ENCODE peak calls at places on chromosomes 4 and X, in six cellular contexts. F, T, O, Z, P and C are unnamed samples.

GRCh38 chr4:110357521-110357920 is 118.4 kb upstream of the ENPEP start:
- DNase-seq in F (no peak), T (no peak), O (no peak), Z (no peak), P (no peak), C (no peak)

GRCh38 chr4:155608231-155608885 is 58.3 kb upstream of the GUCY1A1 start:
- DNase-seq in F (no peak), T (no peak), O (peak), Z (no peak), P (no peak), C (no peak)

GRCh38 chrX:21932277-21932996 is 8.1 kb upstream of the SMS start:
- DNase-seq in F (no peak), T (no peak), O (peak), Z (no peak), P (no peak), C (no peak)

GRCh38 chr4:54395013-54395527 is 166.0 kb downstream of the PDGFRA start:
- DNase-seq in F (no peak), T (no peak), O (no peak), Z (no peak), P (no peak), C (no peak)

GRCh38 chr4:139146926-139147547 is 30.0 kb downstream of the ELF2 start:
- DNase-seq in F (no peak), T (no peak), O (peak), Z (no peak), P (no peak), C (no peak)

GRCh38 chrX:68978211-68978780 is 149.5 kb downstream of the EFNB1 start:
- DNase-seq in F (no peak), T (no peak), O (peak), Z (no peak), P (peak), C (no peak)

GRCh38 chrX:52923781-52924241 is 26.7 kb downstream of the FAM156B start:
- DNase-seq in F (no peak), T (no peak), O (peak), Z (peak), P (no peak), C (no peak)

GRCh38 chr4:81963005-81963404 is 410.8 kb downstream of the HNRNPD start:
- DNase-seq in F (no peak), T (no peak), O (no peak), Z (no peak), P (no peak), C (no peak)

GRCh38 chr4:56149601-56150000 is 200.9 kb downstream of the CEP135 start:
- DNase-seq in F (no peak), T (no peak), O (no peak), Z (no peak), P (no peak), C (no peak)

GRCh38 chrX:101230636-101231035 is 11.1 kb downstream of the DRP2 start:
- DNase-seq in F (no peak), T (no peak), O (peak), Z (no peak), P (no peak), C (no peak)

GRCh38 chr4:3880595-3881120 is 114.5 kb downstream of the ADRA2C start:
- DNase-seq in F (peak), T (no peak), O (peak), Z (peak), P (peak), C (peak)

GRCh38 chrX:153626025-153626633 is 20.9 kb upstream of the DUSP9 start:
- DNase-seq in F (no peak), T (no peak), O (no peak), Z (no peak), P (no peak), C (no peak)

GRCh38 chr4:146333187-146333894 is 119.0 kb downstream of the REELD1 start:
- DNase-seq in F (no peak), T (no peak), O (peak), Z (peak), P (no peak), C (no peak)

GRCh38 chrX:71989768-71990167 is 79.1 kb downstream of the NHSL2 start:
- DNase-seq in F (peak), T (no peak), O (peak), Z (no peak), P (no peak), C (no peak)

GRCh38 chr4:69497081-69497480 is 1.4 kb upstream of the UGT2B4 start:
- DNase-seq in F (no peak), T (no peak), O (peak), Z (no peak), P (no peak), C (no peak)

GRCh38 chr4:146095091-146095690 is 80.3 kb upstream of the LSM6 start:
- DNase-seq in F (no peak), T (no peak), O (peak), Z (no peak), P (peak), C (peak)

GRCh38 chr4:2060578-2061207 is 1.6 kb downstream of the NAT8L start:
- DNase-seq in F (no peak), T (no peak), O (no peak), Z (no peak), P (peak), C (peak)

GRCh38 chr4:10096201-10096975 is 20.2 kb downstream of the WDR1 start:
- DNase-seq in F (no peak), T (no peak), O (peak), Z (peak), P (no peak), C (no peak)

GRCh38 chr4:1573830-1574459 is 110.2 kb downstream of the FAM53A start:
- DNase-seq in F (no peak), T (no peak), O (no peak), Z (no peak), P (peak), C (no peak)

GRCh38 chr4:41814565-41814964 is 66.0 kb upstream of the PHOX2B start:
- DNase-seq in F (no peak), T (no peak), O (peak), Z (no peak), P (peak), C (no peak)

GRCh38 chr4:64016893-64017292 is 392.4 kb downstream of the TECRL start:
- DNase-seq in F (no peak), T (no peak), O (no peak), Z (no peak), P (no peak), C (no peak)

GRCh38 chrX:9336501-9336900 is 128.4 kb upstream of the TBL1X start:
- DNase-seq in F (no peak), T (no peak), O (no peak), Z (no peak), P (no peak), C (no peak)

GRCh38 chrX:92260102-92260501 is 480.9 kb downstream of the PCDH11X start:
- DNase-seq in F (no peak), T (no peak), O (no peak), Z (no peak), P (no peak), C (no peak)

GRCh38 chr4:85783483-85783882 is 308.5 kb downstream of the ARHGAP24 start:
- DNase-seq in F (no peak), T (no peak), O (peak), Z (no peak), P (no peak), C (no peak)

GRCh38 chr4:83062748-83063147 is 27.8 kb downstream of the COPS4 start:
- DNase-seq in F (no peak), T (peak), O (no peak), Z (no peak), P (no peak), C (no peak)

GRCh38 chrX:3733043-3733430 is 19.6 kb upstream of the PRKX start:
- DNase-seq in F (no peak), T (no peak), O (no peak), Z (no peak), P (no peak), C (no peak)

GRCh38 chrX:137565921-137566745 is at the start of gene ZIC3:
- DNase-seq in F (peak), T (no peak), O (no peak), Z (no peak), P (peak), C (peak)

GRCh38 chrX:843306-843705 is 212.7 kb downstream of the SHOX start:
- DNase-seq in F (no peak), T (no peak), O (no peak), Z (no peak), P (no peak), C (no peak)

GRCh38 chr4:147398556-147398955 is 82.3 kb upstream of the EDNRA start:
- DNase-seq in F (no peak), T (no peak), O (no peak), Z (no peak), P (no peak), C (no peak)

GRCh38 chr4:24912252-24913098 is at the start of gene CCDC149:
- DNase-seq in F (no peak), T (peak), O (peak), Z (peak), P (peak), C (peak)

GRCh38 chrX:11437642-11438379 is 144.6 kb downstream of the AMELX start:
- DNase-seq in F (no peak), T (no peak), O (peak), Z (no peak), P (no peak), C (no peak)

GRCh38 chrX:18410038-18410437 is 15.4 kb upstream of the CDKL5 start:
- DNase-seq in F (no peak), T (no peak), O (peak), Z (no peak), P (no peak), C (peak)

GRCh38 chrX:96682516-96682915 is 2.1 kb upstream of the DIAPH2 start:
- DNase-seq in F (no peak), T (no peak), O (no peak), Z (no peak), P (no peak), C (no peak)